ENCODE peak calls at places on chromosomes 1 and 21, in ten cellular contexts. Q is MV-4-11; V is endothelial cell; M is effector memory CD8-positive, alpha-beta T cell; N is choroid plexus epithelial cell; C is memory B cell; W is C1 segment of cervical spinal cord; X is AG08396; D is NCI-H1694; T is stimulated activated CD4-positive, alpha-beta T cell treated with anti-CD3 and anti-CD28 coated beads, Interleukin-1b, Interleukin-23, amount 100 ng/mL, for 24 hours. K is an unnamed sample.

GRCh38 chr1:113388621-113389355 is 1.5 kb upstream of the MAGI3 start:
- DNase-seq in Q (no peak), V (no peak), M (no peak), N (no peak), C (no peak), W (no peak), X (no peak), D (no peak), T (no peak), K (no peak)

GRCh38 chr1:224080082-224080774 is 33.7 kb upstream of the FBXO28 start:
- DNase-seq in Q (no peak), V (no peak), M (no peak), N (peak), C (no peak), W (no peak), X (peak), D (no peak), T (no peak), K (no peak)

GRCh38 chr1:18922319-18922726 is 20.0 kb upstream of the ALDH4A1 start:
- DNase-seq in Q (peak), V (peak), M (no peak), N (peak), C (no peak), W (peak), X (peak), D (peak), T (no peak), K (peak)

GRCh38 chr1:215114154-215114933 is 31.8 kb downstream of the KCNK2 start:
- DNase-seq in Q (no peak), V (no peak), M (no peak), N (peak), C (no peak), W (no peak), X (peak), D (no peak), T (no peak), K (no peak)

GRCh38 chr1:94698341-94698740 is 121.8 kb upstream of the SLC44A3 start:
- DNase-seq in Q (no peak), V (no peak), M (no peak), N (no peak), C (no peak), W (no peak), X (no peak), D (no peak), T (no peak), K (no peak)

GRCh38 chr1:173347276-173347675 is 129.9 kb upstream of the PRDX6 start:
- DNase-seq in Q (no peak), V (no peak), M (no peak), N (no peak), C (no peak), W (no peak), X (no peak), D (no peak), T (no peak), K (no peak)

GRCh38 chr1:1306070-1306660 is 1.6 kb downstream of the ACAP3 start:
- DNase-seq in Q (no peak), V (no peak), M (no peak), N (no peak), C (no peak), W (no peak), X (peak), D (peak), T (no peak), K (no peak)

GRCh38 chr1:905071-905749 is 18.5 kb upstream of the SAMD11 start:
- DNase-seq in Q (peak), V (no peak), M (no peak), N (peak), C (peak), W (no peak), X (peak), D (no peak), T (no peak), K (peak)

GRCh38 chr1:94974224-94974623 is 47.3 kb upstream of the CNN3 start:
- DNase-seq in Q (no peak), V (no peak), M (no peak), N (peak), C (no peak), W (no peak), X (no peak), D (no peak), T (no peak), K (no peak)

GRCh38 chr1:3888301-3888700 is 11.8 kb downstream of the C1orf174 start:
- DNase-seq in Q (no peak), V (no peak), M (no peak), N (no peak), C (no peak), W (no peak), X (no peak), D (no peak), T (no peak), K (no peak)

GRCh38 chr1:24900985-24901781 is 28.9 kb downstream of the RUNX3 start:
- DNase-seq in Q (no peak), V (no peak), M (no peak), N (no peak), C (no peak), W (no peak), X (no peak), D (no peak), T (no peak), K (no peak)

GRCh38 chr1:198298653-198299052 is 141.9 kb downstream of the NEK7 start:
- DNase-seq in Q (no peak), V (no peak), M (no peak), N (no peak), C (no peak), W (no peak), X (no peak), D (no peak), T (no peak), K (no peak)

GRCh38 chr1:43366601-43367025 is 1.2 kb downstream of the ELOVL1 start:
- DNase-seq in Q (no peak), V (no peak), M (no peak), N (no peak), C (no peak), W (no peak), X (peak), D (no peak), T (no peak), K (no peak)

GRCh38 chr1:228276901-228277490 is 69.2 kb downstream of the OBSCN start:
- DNase-seq in Q (no peak), V (no peak), M (no peak), N (no peak), C (no peak), W (no peak), X (no peak), D (no peak), T (no peak), K (no peak)

GRCh38 chr21:37845535-37845934 is 70.7 kb downstream of the KCNJ6 start:
- DNase-seq in Q (no peak), V (no peak), M (no peak), N (no peak), C (no peak), W (no peak), X (no peak), D (no peak), T (no peak), K (no peak)

GRCh38 chr1:63475761-63476160 is 47.3 kb downstream of the ITGB3BP start:
- DNase-seq in Q (no peak), V (no peak), M (no peak), N (peak), C (no peak), W (no peak), X (no peak), D (no peak), T (no peak), K (no peak)

K was measured in frontal cortex.